ENCODE peak calls at places on chromosomes 12 and 14, in seven cellular contexts. B, O, N, Q, K, V and S are unnamed samples. For H3K36me3, the result is how much of the 10 kb centered on the place peaks cover.

GRCh38 chr14:37592288-37593274 is 2.5 kb downstream of the FOXA1 start:
- DNase-seq in B (no peak), O (peak), N (peak), Q (no peak), K (no peak), V (no peak), S (no peak)

GRCh38 chr12:116294464-116295002 is 17.0 kb upstream of the MED13L start:
- DNase-seq in B (no peak), O (no peak), N (no peak), Q (no peak), K (no peak), V (no peak), S (no peak)

GRCh38 chr12:107654866-107655265 is 30.7 kb upstream of the PWP1 start:
- DNase-seq in B (no peak), O (no peak), N (no peak), Q (no peak), K (no peak), V (no peak), S (no peak)

GRCh38 chr12:11067514-11067913 is 5.4 kb upstream of the TAS2R46 start:
- DNase-seq in B (peak), O (peak), N (no peak), Q (peak), K (no peak), V (no peak), S (peak)

GRCh38 chr12:1777798-1778197 is 42.6 kb upstream of the LRTM2 start:
- DNase-seq in B (no peak), O (no peak), N (no peak), Q (no peak), K (no peak), V (no peak), S (no peak)

GRCh38 chr14:101478096-101478495 is 83.2 kb upstream of the DIO3 start:
- DNase-seq in B (no peak), O (no peak), N (no peak), Q (peak), K (peak), V (no peak), S (no peak)

GRCh38 chr12:45290218-45290609 is 74.3 kb downstream of the ANO6 start:
- DNase-seq in B (no peak), O (no peak), N (no peak), Q (no peak), K (no peak), V (peak), S (no peak)

GRCh38 chr14:27642251-27642866 is 1044.5 kb upstream of the NOVA1 start:
- DNase-seq in B (no peak), O (no peak), N (no peak), Q (no peak), K (no peak), V (no peak), S (no peak)

GRCh38 chr12:116539905-116540482 is 19.2 kb upstream of the MAP1LC3B2 start:
- DNase-seq in B (peak), O (peak), N (peak), Q (peak), K (no peak), V (no peak), S (peak)

GRCh38 chr12:119938049-119938667 is 50.9 kb upstream of the BICDL1 start:
- DNase-seq in B (peak), O (peak), N (peak), Q (peak), K (no peak), V (no peak), S (peak)

GRCh38 chr12:27252934-27253333 is 8.8 kb downstream of the STK38L start:
- DNase-seq in B (no peak), O (no peak), N (no peak), Q (no peak), K (no peak), V (no peak), S (no peak)

GRCh38 chr12:111607239-111607638 is 8.1 kb upstream of the ATXN2 start:
- DNase-seq in B (no peak), O (no peak), N (no peak), Q (no peak), K (no peak), V (no peak), S (no peak)

GRCh38 chr12:80937391-80938238 is at the start of gene LIN7A:
- DNase-seq in B (peak), O (peak), N (peak), Q (peak), K (peak), V (no peak), S (no peak)

GRCh38 chr12:99907210-99907609 is 77.5 kb downstream of the ANKS1B start:
- DNase-seq in B (no peak), O (no peak), N (no peak), Q (no peak), K (no peak), V (no peak), S (no peak)

GRCh38 chr14:25431211-25432076 is 381.5 kb upstream of the STXBP6 start:
- DNase-seq in B (peak), O (peak), N (no peak), Q (no peak), K (no peak), V (no peak), S (no peak)

GRCh38 chr12:97386133-97386581 is 76.4 kb upstream of the RMST start:
- DNase-seq in B (peak), O (no peak), N (peak), Q (no peak), K (no peak), V (peak), S (peak)

GRCh38 chr14:98782062-98782461 is 489.9 kb downstream of the BCL11B start:
- DNase-seq in B (no peak), O (no peak), N (no peak), Q (no peak), K (no peak), V (no peak), S (no peak)

GRCh38 chr12:31868980-31869379 is 90.2 kb upstream of the RESF1 start:
- DNase-seq in B (peak), O (no peak), N (peak), Q (peak), K (no peak), V (no peak), S (no peak)

GRCh38 chr12:68759852-68760251 is 13.9 kb downstream of the SLC35E3 start:
- DNase-seq in B (no peak), O (no peak), N (no peak), Q (no peak), K (no peak), V (no peak), S (no peak)
- H3K36me3 ChIP-seq in B (under half), O (under half), N (under half), Q (under half), K (under half), V (under half), S (under half)

DNA sequence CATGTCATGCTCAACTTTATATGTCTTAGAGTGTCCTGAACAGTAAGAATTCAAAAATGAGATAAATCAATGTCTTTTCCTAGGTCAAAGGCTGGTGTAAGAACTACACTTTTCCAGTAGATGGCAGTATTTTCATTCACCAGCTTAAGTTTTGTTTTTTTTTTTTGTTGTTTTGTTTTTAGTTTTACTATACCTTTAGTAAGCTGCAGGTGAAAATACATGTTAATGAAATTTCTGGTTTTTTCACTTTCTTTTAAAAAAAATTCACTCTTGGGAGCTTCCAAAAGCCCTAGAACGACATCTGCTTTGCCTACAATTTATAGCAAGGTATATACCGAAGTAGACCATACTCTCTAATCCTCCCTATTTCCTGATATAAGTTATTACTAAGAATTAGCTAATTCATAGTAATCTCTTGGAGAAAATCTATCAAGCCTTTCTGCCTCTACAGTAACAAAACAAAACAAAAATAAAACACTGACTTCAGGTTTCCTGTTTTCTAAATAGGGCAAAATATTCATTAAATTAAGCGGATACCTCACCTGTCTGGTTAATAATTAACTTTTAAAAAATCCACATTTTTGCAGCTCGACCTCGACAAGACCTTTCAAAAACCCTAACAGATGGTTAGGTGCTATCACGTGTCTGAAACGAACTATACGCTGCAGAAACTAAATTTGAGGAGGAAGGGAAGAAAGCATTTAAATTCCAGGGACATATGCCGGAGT is 2.7 kb upstream of the SAMD4A start:
- DNase-seq in B (no peak), O (no peak), N (no peak), Q (no peak), K (no peak), V (no peak), S (no peak)
- H3K4me3 ChIP-seq in B (peak), O (peak), N (peak), Q (peak), K (peak), V (peak), S (peak)

GRCh38 chr14:50599700-50600444 is 39.9 kb downstream of the ATL1 start:
- DNase-seq in B (no peak), O (no peak), N (no peak), Q (no peak), K (no peak), V (no peak), S (no peak)
- TF ChIP-seq CTCF in B (peak), O (peak), N (peak), Q (no peak), K (peak), V (peak), S (peak)

GRCh38 chr12:101557092-101557491 is 37.7 kb upstream of the MYBPC1 start:
- DNase-seq in B (no peak), O (no peak), N (no peak), Q (no peak), K (no peak), V (no peak), S (no peak)

GRCh38 chr12:101551362-101552114 is 43.2 kb upstream of the MYBPC1 start:
- DNase-seq in B (no peak), O (no peak), N (no peak), Q (no peak), K (no peak), V (no peak), S (no peak)

GRCh38 chr12:101552277-101552676 is 42.5 kb upstream of the MYBPC1 start:
- DNase-seq in B (peak), O (no peak), N (no peak), Q (peak), K (no peak), V (no peak), S (no peak)
- H3K36me3 ChIP-seq in B (under half), O (under half), N (under half), Q (under half), K (under half), V (under half), S (under half)

GRCh38 chr14:89491701-89492381 is 74.8 kb upstream of the FOXN3 start:
- DNase-seq in B (no peak), O (no peak), N (no peak), Q (no peak), K (no peak), V (no peak), S (no peak)

GRCh38 chr14:89493877-89494634 is 77.0 kb upstream of the FOXN3 start:
- DNase-seq in B (peak), O (no peak), N (no peak), Q (no peak), K (no peak), V (peak), S (no peak)

GRCh38 chr14:89489796-89490506 is 72.9 kb upstream of the FOXN3 start:
- DNase-seq in B (no peak), O (no peak), N (no peak), Q (no peak), K (no peak), V (no peak), S (no peak)

GRCh38 chr14:89495718-89496117 is 78.7 kb upstream of the FOXN3 start:
- DNase-seq in B (no peak), O (no peak), N (no peak), Q (no peak), K (no peak), V (no peak), S (no peak)

GRCh38 chr14:89493406-89493805 is 76.4 kb upstream of the FOXN3 start:
- DNase-seq in B (no peak), O (no peak), N (no peak), Q (no peak), K (no peak), V (no peak), S (no peak)
- H3K4me3 ChIP-seq in B (no peak), O (no peak), N (no peak), Q (no peak), K (no peak), V (no peak), S (no peak)

DNA sequence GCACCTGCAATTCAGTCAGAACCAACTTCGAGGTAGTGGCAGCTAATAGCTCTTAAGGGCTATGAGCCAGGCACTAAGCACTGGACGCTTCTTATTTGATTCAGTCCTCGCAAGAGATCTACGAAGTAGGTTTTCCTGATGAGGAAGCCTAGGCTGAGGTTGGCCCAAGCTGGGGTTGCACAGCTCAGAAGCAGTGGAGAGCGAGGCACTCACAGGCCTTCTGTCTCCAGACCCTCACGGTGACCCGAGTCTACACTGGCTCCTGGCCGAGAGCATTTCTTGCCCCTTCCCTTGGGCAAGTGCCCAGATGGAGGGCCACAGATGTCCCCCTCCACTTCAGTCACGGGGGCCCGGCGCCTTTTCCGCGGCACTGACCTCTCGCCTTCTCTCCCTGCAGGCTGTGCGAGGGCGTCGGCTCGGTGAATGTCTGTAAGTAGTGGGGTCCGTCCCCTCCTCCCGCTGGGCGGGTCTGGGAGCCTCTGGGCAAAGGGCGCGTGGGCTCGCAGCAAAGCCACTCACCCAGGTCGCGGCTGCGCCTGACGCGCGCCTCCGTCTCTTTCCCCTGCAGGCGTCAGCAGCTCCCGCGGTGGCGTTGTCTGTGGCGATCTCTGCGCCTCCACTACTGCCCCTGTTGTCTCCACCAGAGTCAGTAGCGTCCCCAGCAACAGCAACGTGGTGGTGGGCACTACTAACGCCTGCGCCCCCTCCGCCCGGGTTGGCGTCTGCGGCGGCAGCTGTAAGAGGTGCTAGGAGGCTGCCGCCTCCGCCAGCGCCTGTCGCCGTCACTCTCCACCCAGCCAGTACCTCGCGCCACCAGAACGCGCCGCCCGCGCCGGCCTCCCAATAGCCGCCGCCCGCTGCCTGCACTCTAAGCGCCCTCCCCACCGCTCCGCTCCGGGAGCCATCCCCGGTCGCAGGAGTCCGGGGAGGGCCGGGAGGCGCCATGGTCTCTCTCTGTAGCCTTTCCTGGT is 13.1 kb downstream of the KRT83 start:
- DNase-seq in B (peak), O (peak), N (peak), Q (no peak), K (peak), V (no peak), S (no peak)
- TF ChIP-seq CTCF in B (peak), O (peak), N (peak), Q (no peak), K (peak), V (no peak), S (peak)

GRCh38 chr14:63951025-63951424 is 98.2 kb downstream of the SYNE2 start:
- DNase-seq in B (no peak), O (no peak), N (no peak), Q (no peak), K (no peak), V (no peak), S (no peak)
- H3K36me3 ChIP-seq in B (under half), O (under half), N (under half), Q (under half), K (under half), V (under half), S (under half)

GRCh38 chr14:71136386-71137060 is 229.3 kb downstream of the PCNX1 start:
- DNase-seq in B (no peak), O (no peak), N (no peak), Q (no peak), K (no peak), V (no peak), S (no peak)

GRCh38 chr14:71135911-71136310 is 228.7 kb downstream of the PCNX1 start:
- DNase-seq in B (no peak), O (no peak), N (no peak), Q (no peak), K (no peak), V (no peak), S (no peak)

GRCh38 chr14:71133296-71133695 is 226.0 kb downstream of the PCNX1 start:
- DNase-seq in B (no peak), O (no peak), N (no peak), Q (no peak), K (no peak), V (no peak), S (no peak)

GRCh38 chr14:71135496-71135895 is 228.2 kb downstream of the PCNX1 start:
- DNase-seq in B (no peak), O (no peak), N (no peak), Q (no peak), K (no peak), V (no peak), S (no peak)

GRCh38 chr14:71130491-71131179 is 223.4 kb downstream of the PCNX1 start:
- DNase-seq in B (no peak), O (no peak), N (no peak), Q (no peak), K (no peak), V (no peak), S (no peak)
- H3K4me3 ChIP-seq in B (no peak), O (no peak), N (no peak), Q (no peak), K (no peak), V (no peak), S (peak)

GRCh38 chr12:123013185-123014095 is 33.0 kb downstream of the ARL6IP4 start:
- DNase-seq in B (no peak), O (no peak), N (no peak), Q (no peak), K (no peak), V (no peak), S (no peak)

GRCh38 chr12:123006977-123007376 is 26.5 kb downstream of the ARL6IP4 start:
- DNase-seq in B (no peak), O (no peak), N (no peak), Q (no peak), K (no peak), V (no peak), S (no peak)

GRCh38 chr12:123011701-123012100 is 31.2 kb downstream of the ARL6IP4 start:
- DNase-seq in B (no peak), O (no peak), N (no peak), Q (no peak), K (no peak), V (no peak), S (no peak)

GRCh38 chr12:123010110-123010509 is 29.6 kb downstream of the ARL6IP4 start:
- DNase-seq in B (no peak), O (no peak), N (no peak), Q (no peak), K (no peak), V (no peak), S (no peak)

DNA sequence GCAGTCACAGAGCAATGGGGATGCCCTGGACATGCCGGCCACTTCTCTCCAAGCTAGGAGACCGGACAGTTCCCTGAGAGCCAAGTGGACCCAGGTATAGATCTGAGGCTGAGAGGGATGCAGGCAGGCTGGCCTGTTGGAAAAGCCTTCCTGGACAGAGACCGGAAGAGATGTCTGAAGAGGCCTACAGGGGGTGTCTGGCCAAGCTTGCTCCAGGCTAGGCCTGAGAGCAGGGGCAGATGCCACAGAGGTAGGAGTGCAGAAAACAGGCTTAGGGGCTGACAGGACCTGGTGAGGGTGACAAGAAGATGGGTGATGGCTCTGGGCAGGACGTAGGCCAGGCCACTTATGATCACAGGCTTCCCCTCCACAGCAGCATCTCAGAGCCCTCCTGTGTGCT is 30.2 kb downstream of the ARL6IP4 start:
- DNase-seq in B (no peak), O (no peak), N (no peak), Q (no peak), K (no peak), V (no peak), S (no peak)
- TF ChIP-seq CTCF in B (no peak), O (no peak), N (no peak), Q (no peak), K (no peak), V (no peak), S (no peak)